ENCODE peak calls at places on chromosome 15, in eight cellular contexts. P is T-cell; D is GM23338; F is AG08396; C is activated naive CD4-positive, alpha-beta T cell treated with anti-CD3 and anti-CD28 coated beads, Interleukin-2, amount 10 ng/mL, durations not matched to agents 7 days and 5 days; Y is HL-60; R is EL; Q is stimulated activated CD8-positive, alpha-beta memory T cell treated with anti-CD3 and anti-CD28 coated beads, Interleukin-15, amount 100 ng/mL, for 4 hours. E is an unnamed sample.

GRCh38 chr15:41511331-41512077 is 2.1 kb downstream of the LTK start:
- DNase-seq in P (no peak), D (peak; percentile 67), F (peak; percentile 35), C (no peak), Y (no peak), R (no peak), Q (no peak), E (no peak)

GRCh38 chr15:83114305-83114704 is 6.9 kb downstream of the TM6SF1 start:
- DNase-seq in P (no peak), D (no peak), F (no peak), C (no peak), Y (no peak), R (no peak), Q (no peak), E (no peak)

GRCh38 chr15:41558400-41559238 is at the start of gene TYRO3:
- DNase-seq in P (peak; percentile 49), D (peak; percentile 85), F (peak; percentile 90), C (peak; percentile 78), Y (no peak), R (peak; percentile 56), Q (peak; percentile 49), E (peak; percentile 67)

GRCh38 chr15:84937144-84937543 is 44.5 kb upstream of the PDE8A start:
- DNase-seq in P (no peak), D (no peak), F (no peak), C (no peak), Y (no peak), R (no peak), Q (no peak), E (no peak)

GRCh38 chr15:66573719-66574641 is 8.2 kb upstream of the LCTL start:
- DNase-seq in P (no peak), D (no peak), F (peak; percentile 54), C (no peak), Y (no peak), R (peak; percentile 70), Q (no peak), E (no peak)

GRCh38 chr15:31499953-31500808 is 173.5 kb downstream of the KLF13 start:
- DNase-seq in P (no peak), D (no peak), F (no peak), C (no peak), Y (no peak), R (no peak), Q (no peak), E (peak; percentile 15)

GRCh38 chr15:59420986-59421618 is 16.9 kb upstream of the FAM81A start:
- DNase-seq in P (no peak), D (peak; percentile 93), F (peak; percentile 35), C (no peak), Y (no peak), R (peak; percentile 13), Q (no peak), E (no peak)

GRCh38 chr15:70099966-70100494 is 2.3 kb upstream of the TLE3 start:
- DNase-seq in P (no peak), D (peak; percentile 71), F (no peak), C (peak; percentile 47), Y (peak; percentile 55), R (no peak), Q (no peak), E (peak; percentile 44)

GRCh38 chr15:98955980-98956723 is 51.4 kb downstream of the PGPEP1L start:
- DNase-seq in P (no peak), D (no peak), F (no peak), C (no peak), Y (peak; percentile 88), R (no peak), Q (no peak), E (no peak)

GRCh38 chr15:93331545-93332117 is 242.6 kb upstream of the RGMA start:
- DNase-seq in P (no peak), D (peak; percentile 90), F (no peak), C (no peak), Y (no peak), R (no peak), Q (no peak), E (no peak)

GRCh38 chr15:100311099-100311751 is 30.6 kb downstream of the ADAMTS17 start:
- DNase-seq in P (no peak), D (no peak), F (no peak), C (no peak), Y (no peak), R (no peak), Q (no peak), E (no peak)

GRCh38 chr15:29734917-29735572 is 87.2 kb downstream of the TJP1 start:
- DNase-seq in P (no peak), D (no peak), F (no peak), C (no peak), Y (no peak), R (peak; percentile 21), Q (no peak), E (no peak)

GRCh38 chr15:90266485-90266884 is 1.0 kb downstream of the NGRN start:
- DNase-seq in P (no peak), D (no peak), F (no peak), C (peak; percentile 36), Y (no peak), R (peak; percentile 39), Q (no peak), E (peak; percentile 39)

GRCh38 chr15:58462973-58463663 is 31.3 kb downstream of the LIPC start:
- DNase-seq in P (no peak), D (no peak), F (no peak), C (no peak), Y (no peak), R (no peak), Q (no peak), E (no peak)

E was measured in activated CD8-positive, alpha-beta T cell treated with anti-CD3 and anti-CD28 coated beads, Interleukin-2, amount 10 ng/mL, durations not matched to agents 7 days and 5 days.